ENCODE peak calls at places on chromosomes 13 and 19, in seven cellular contexts. One of them, this sample, is unnamed.

GRCh38 chr13:74346960-74347359 is 212.8 kb upstream of the KLF12 start:
- DNase-seq in AG10803: no peak
- DNase-seq in NCI-H146: no peak
- DNase-seq in frontal cortex: no peak
- DNase-seq in activated naive CD4-positive, alpha-beta T cell: no peak
- DNase-seq in astrocyte: no peak
- DNase-seq in NCI-H1092: no peak
- DNase-seq in this sample: no peak

GRCh38 chr13:72853000-72853399 is 71.1 kb downstream of the PIBF1 start:
- DNase-seq in frontal cortex: no peak
- DNase-seq in NCI-H1092: no peak
- DNase-seq in activated naive CD4-positive, alpha-beta T cell: no peak
- DNase-seq in AG10803: no peak
- DNase-seq in NCI-H146: no peak
- DNase-seq in astrocyte: peak; percentile 2
- DNase-seq in this sample: no peak

GRCh38 chr19:51124729-51125128 is at the start of gene SIGLEC9:
- DNase-seq in AG10803: no peak
- DNase-seq in frontal cortex: no peak
- DNase-seq in astrocyte: no peak
- DNase-seq in NCI-H146: no peak
- DNase-seq in activated naive CD4-positive, alpha-beta T cell: no peak
- DNase-seq in NCI-H1092: no peak
- DNase-seq in this sample: no peak

GRCh38 chr19:18020212-18021067 is 12.5 kb downstream of the ARRDC2 start:
- DNase-seq in NCI-H146: no peak
- DNase-seq in frontal cortex: peak; percentile 60
- DNase-seq in NCI-H1092: no peak
- DNase-seq in activated naive CD4-positive, alpha-beta T cell: no peak
- DNase-seq in AG10803: peak; percentile 45
- DNase-seq in astrocyte: peak; percentile 18
- DNase-seq in this sample: peak; percentile 19

GRCh38 chr13:27425918-27426630 is 1.7 kb downstream of the GTF3A start:
- DNase-seq in activated naive CD4-positive, alpha-beta T cell: peak; percentile 22
- DNase-seq in NCI-H1092: peak; percentile 54
- DNase-seq in frontal cortex: no peak
- DNase-seq in astrocyte: peak; percentile 77
- DNase-seq in NCI-H146: peak; percentile 56
- DNase-seq in AG10803: peak; percentile 81
- DNase-seq in this sample: no peak

GRCh38 chr19:34837262-34837661 is 64.2 kb upstream of the ZNF599 start:
- DNase-seq in NCI-H146: no peak
- DNase-seq in activated naive CD4-positive, alpha-beta T cell: no peak
- DNase-seq in NCI-H1092: no peak
- DNase-seq in AG10803: no peak
- DNase-seq in frontal cortex: no peak
- DNase-seq in astrocyte: no peak
- DNase-seq in this sample: no peak

GRCh38 chr19:49395581-49396407 is 7.7 kb downstream of the KASH5 start:
- DNase-seq in activated naive CD4-positive, alpha-beta T cell: no peak
- DNase-seq in frontal cortex: no peak
- DNase-seq in astrocyte: no peak
- DNase-seq in NCI-H1092: no peak
- DNase-seq in NCI-H146: no peak
- DNase-seq in AG10803: no peak
- DNase-seq in this sample: no peak

GRCh38 chr13:78632956-78633355 is 26.0 kb downstream of the OBI1 start:
- DNase-seq in NCI-H146: no peak
- DNase-seq in AG10803: no peak
- DNase-seq in activated naive CD4-positive, alpha-beta T cell: no peak
- DNase-seq in astrocyte: peak; percentile 78
- DNase-seq in NCI-H1092: no peak
- DNase-seq in frontal cortex: no peak
- DNase-seq in this sample: no peak

GRCh38 chr13:98782654-98783053 is 30.2 kb upstream of the SLC15A1 start:
- DNase-seq in NCI-H146: no peak
- DNase-seq in activated naive CD4-positive, alpha-beta T cell: no peak
- DNase-seq in AG10803: peak; percentile 19
- DNase-seq in NCI-H1092: no peak
- DNase-seq in frontal cortex: no peak
- DNase-seq in astrocyte: peak; percentile 34
- DNase-seq in this sample: no peak

GRCh38 chr13:67119481-67119883 is 110.7 kb downstream of the PCDH9 start:
- DNase-seq in activated naive CD4-positive, alpha-beta T cell: no peak
- DNase-seq in astrocyte: peak; percentile 96
- DNase-seq in frontal cortex: no peak
- DNase-seq in NCI-H1092: no peak
- DNase-seq in NCI-H146: peak; percentile 20
- DNase-seq in AG10803: peak; percentile 72
- DNase-seq in this sample: no peak

GRCh38 chr13:46614582-46614981 is 61.6 kb downstream of the LRCH1 start:
- DNase-seq in NCI-H146: no peak
- DNase-seq in activated naive CD4-positive, alpha-beta T cell: no peak
- DNase-seq in NCI-H1092: no peak
- DNase-seq in astrocyte: peak; percentile 58
- DNase-seq in AG10803: no peak
- DNase-seq in frontal cortex: no peak
- DNase-seq in this sample: no peak

GRCh38 chr19:29454109-29454508 is 71.7 kb upstream of the VSTM2B start:
- DNase-seq in AG10803: no peak
- DNase-seq in activated naive CD4-positive, alpha-beta T cell: no peak
- DNase-seq in NCI-H1092: no peak
- DNase-seq in frontal cortex: no peak
- DNase-seq in NCI-H146: no peak
- DNase-seq in astrocyte: no peak
- DNase-seq in this sample: no peak

GRCh38 chr19:10478903-10479384 is 24.2 kb downstream of the KEAP1 start:
- DNase-seq in astrocyte: peak; percentile 76
- DNase-seq in NCI-H1092: peak; percentile 90
- DNase-seq in activated naive CD4-positive, alpha-beta T cell: peak; percentile 72
- DNase-seq in AG10803: peak; percentile 87
- DNase-seq in frontal cortex: peak; percentile 85
- DNase-seq in NCI-H146: peak; percentile 95
- DNase-seq in this sample: peak; percentile 93

GRCh38 chr13:96651598-96651997 is 342.7 kb downstream of the OXGR1 start:
- DNase-seq in astrocyte: no peak
- DNase-seq in NCI-H146: no peak
- DNase-seq in AG10803: no peak
- DNase-seq in frontal cortex: no peak
- DNase-seq in NCI-H1092: no peak
- DNase-seq in activated naive CD4-positive, alpha-beta T cell: no peak
- DNase-seq in this sample: no peak

GRCh38 chr19:19546751-19547162 is 8.7 kb downstream of the CILP2 start:
- DNase-seq in NCI-H1092: no peak
- DNase-seq in AG10803: no peak
- DNase-seq in frontal cortex: peak; percentile 25
- DNase-seq in NCI-H146: no peak
- DNase-seq in activated naive CD4-positive, alpha-beta T cell: no peak
- DNase-seq in astrocyte: no peak
- DNase-seq in this sample: no peak

GRCh38 chr19:16168465-16169081 is 4.8 kb downstream of the CIB3 start:
- DNase-seq in activated naive CD4-positive, alpha-beta T cell: no peak
- DNase-seq in NCI-H146: no peak
- DNase-seq in astrocyte: peak; percentile 23
- DNase-seq in frontal cortex: no peak
- DNase-seq in AG10803: no peak
- DNase-seq in NCI-H1092: no peak
- DNase-seq in this sample: no peak

GRCh38 chr13:30847697-30848307 is 58.3 kb upstream of the MEDAG start:
- DNase-seq in AG10803: peak; percentile 100
- DNase-seq in NCI-H1092: no peak
- DNase-seq in NCI-H146: no peak
- DNase-seq in astrocyte: peak; percentile 100
- DNase-seq in frontal cortex: no peak
- DNase-seq in activated naive CD4-positive, alpha-beta T cell: no peak
- DNase-seq in this sample: no peak

GRCh38 chr13:51765142-51765515 is 38.8 kb downstream of the DHRS12 start:
- DNase-seq in AG10803: peak; percentile 30
- DNase-seq in astrocyte: no peak
- DNase-seq in frontal cortex: no peak
- DNase-seq in NCI-H1092: no peak
- DNase-seq in activated naive CD4-positive, alpha-beta T cell: no peak
- DNase-seq in NCI-H146: no peak
- DNase-seq in this sample: no peak

GRCh38 chr13:100039740-100040139 is 49.2 kb upstream of the PCCA start:
- DNase-seq in NCI-H146: peak; percentile 44
- DNase-seq in NCI-H1092: no peak
- DNase-seq in astrocyte: peak; percentile 2
- DNase-seq in frontal cortex: no peak
- DNase-seq in AG10803: no peak
- DNase-seq in activated naive CD4-positive, alpha-beta T cell: no peak
- DNase-seq in this sample: no peak

GRCh38 chr19:31271569-31271911 is 77.7 kb downstream of the TSHZ3 start:
- DNase-seq in NCI-H146: no peak
- DNase-seq in activated naive CD4-positive, alpha-beta T cell: no peak
- DNase-seq in astrocyte: no peak
- DNase-seq in NCI-H1092: no peak
- DNase-seq in AG10803: no peak
- DNase-seq in frontal cortex: no peak
- DNase-seq in this sample: no peak